ENCODE peak calls at places on chromosomes 2 and 18, in seven cellular contexts. One of them, this sample, is unnamed.

GRCh38 chr2:9547272-9547991 is 8.2 kb downstream of the ADAM17 start:
- DNase-seq in IMR-90: peak; percentile 45
- DNase-seq in mesendoderm: peak; percentile 40
- DNase-seq in H1: no peak
- DNase-seq in neuronal stem cell: no peak
- DNase-seq in H9: no peak
- DNase-seq in mesenchymal stem cell: peak; percentile 83
- DNase-seq in this sample: no peak

GRCh38 chr18:66271927-66272326 is 332.0 kb downstream of the CDH19 start:
- DNase-seq in H1: peak; percentile 93
- DNase-seq in mesendoderm: peak; percentile 95
- DNase-seq in mesenchymal stem cell: no peak
- DNase-seq in IMR-90: no peak
- DNase-seq in neuronal stem cell: no peak
- DNase-seq in H9: peak; percentile 84
- DNase-seq in this sample: no peak

GRCh38 chr2:112529751-112530150 is 12.5 kb upstream of the POLR1B start:
- DNase-seq in H1: no peak
- DNase-seq in H9: no peak
- DNase-seq in IMR-90: no peak
- DNase-seq in mesendoderm: peak; percentile 4
- DNase-seq in neuronal stem cell: no peak
- DNase-seq in mesenchymal stem cell: no peak
- DNase-seq in this sample: no peak

GRCh38 chr18:37381554-37381953 is 184.0 kb downstream of the CELF4 start:
- DNase-seq in H9: peak; percentile 59
- DNase-seq in H1: no peak
- DNase-seq in mesendoderm: peak; percentile 61
- DNase-seq in IMR-90: no peak
- DNase-seq in neuronal stem cell: no peak
- DNase-seq in mesenchymal stem cell: no peak
- DNase-seq in this sample: peak; percentile 42

GRCh38 chr2:49715597-49715996 is 561.3 kb upstream of the FSHR start:
- DNase-seq in H1: no peak
- DNase-seq in mesenchymal stem cell: no peak
- DNase-seq in neuronal stem cell: no peak
- DNase-seq in H9: no peak
- DNase-seq in mesendoderm: no peak
- DNase-seq in IMR-90: no peak
- DNase-seq in this sample: no peak

GRCh38 chr2:63000801-63001200 is 49.8 kb upstream of the OTX1 start:
- DNase-seq in IMR-90: peak; percentile 43
- DNase-seq in mesenchymal stem cell: peak; percentile 36
- DNase-seq in H9: no peak
- DNase-seq in neuronal stem cell: no peak
- DNase-seq in H1: no peak
- DNase-seq in mesendoderm: no peak
- DNase-seq in this sample: no peak

GRCh38 chr2:54406031-54406430 is 50.1 kb upstream of the SPTBN1 start:
- DNase-seq in H9: no peak
- DNase-seq in mesendoderm: no peak
- DNase-seq in mesenchymal stem cell: no peak
- DNase-seq in IMR-90: no peak
- DNase-seq in H1: no peak
- DNase-seq in neuronal stem cell: no peak
- DNase-seq in this sample: no peak

GRCh38 chr2:223101340-223102039 is 49.5 kb downstream of the KCNE4 start:
- DNase-seq in mesendoderm: peak; percentile 95
- DNase-seq in neuronal stem cell: peak; percentile 29
- DNase-seq in H1: peak; percentile 72
- DNase-seq in IMR-90: peak; percentile 55
- DNase-seq in mesenchymal stem cell: peak; percentile 62
- DNase-seq in H9: peak; percentile 89
- DNase-seq in this sample: peak; percentile 39

GRCh38 chr18:65288908-65289307 is 461.9 kb upstream of the CDH7 start:
- DNase-seq in IMR-90: no peak
- DNase-seq in mesenchymal stem cell: no peak
- DNase-seq in neuronal stem cell: no peak
- DNase-seq in H9: no peak
- DNase-seq in H1: no peak
- DNase-seq in mesendoderm: no peak
- DNase-seq in this sample: no peak

GRCh38 chr18:79631761-79632446 is 47.7 kb upstream of the CTDP1 start:
- DNase-seq in mesendoderm: no peak
- DNase-seq in IMR-90: no peak
- DNase-seq in H1: no peak
- DNase-seq in neuronal stem cell: no peak
- DNase-seq in H9: no peak
- DNase-seq in mesenchymal stem cell: no peak
- DNase-seq in this sample: no peak

GRCh38 chr18:37871583-37871982 is 306.0 kb upstream of the CELF4 start:
- DNase-seq in H9: no peak
- DNase-seq in IMR-90: no peak
- DNase-seq in mesenchymal stem cell: no peak
- DNase-seq in mesendoderm: peak; percentile 10
- DNase-seq in neuronal stem cell: no peak
- DNase-seq in H1: no peak
- DNase-seq in this sample: no peak

GRCh38 chr2:19901201-19901457 is 654 bp downstream of the TTC32 start:
- DNase-seq in H1: no peak
- DNase-seq in H9: no peak
- DNase-seq in IMR-90: no peak
- DNase-seq in neuronal stem cell: no peak
- DNase-seq in mesendoderm: no peak
- DNase-seq in mesenchymal stem cell: no peak
- DNase-seq in this sample: no peak

DNA sequence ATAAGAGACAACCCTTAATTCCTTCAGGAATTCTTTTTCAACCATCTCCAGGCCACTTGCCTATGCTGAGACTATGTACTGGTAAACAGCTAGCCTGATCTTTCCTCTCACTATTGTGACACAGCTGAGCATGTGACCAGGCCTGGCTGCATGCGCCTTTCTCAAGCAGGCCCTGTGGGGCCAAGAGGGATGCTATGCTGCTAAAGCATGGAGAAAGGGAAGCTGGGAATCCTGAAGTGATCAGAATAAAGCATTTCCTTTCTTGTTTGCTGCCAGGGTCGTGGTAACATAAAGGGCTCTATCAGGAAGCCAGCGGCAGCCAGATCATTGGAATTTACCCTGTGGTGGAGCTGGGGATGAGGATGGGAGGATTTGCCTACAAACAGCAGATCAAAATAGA is 29.8 kb upstream of the LCLAT1 start:
- DNase-seq in H9: peak; percentile 33
- DNase-seq in IMR-90: peak; percentile 61
- DNase-seq in mesenchymal stem cell: peak; percentile 73
- DNase-seq in H1: no peak
- DNase-seq in neuronal stem cell: peak; percentile 60
- DNase-seq in mesendoderm: peak; percentile 55
- DNase-seq in this sample: no peak
- H3K27ac ChIP-seq in H9: no peak overlapping the region
- H3K27ac ChIP-seq in IMR-90: peak overlapping the region; percentile 72
- H3K27ac ChIP-seq in mesenchymal stem cell: no peak overlapping the region
- H3K27ac ChIP-seq in H1: no peak overlapping the region
- H3K27ac ChIP-seq in neuronal stem cell: peak overlapping the region; percentile 71
- H3K27ac ChIP-seq in mesendoderm: no peak overlapping the region
- H3K27ac ChIP-seq in this sample: peak overlapping the region; percentile 5

DNA sequence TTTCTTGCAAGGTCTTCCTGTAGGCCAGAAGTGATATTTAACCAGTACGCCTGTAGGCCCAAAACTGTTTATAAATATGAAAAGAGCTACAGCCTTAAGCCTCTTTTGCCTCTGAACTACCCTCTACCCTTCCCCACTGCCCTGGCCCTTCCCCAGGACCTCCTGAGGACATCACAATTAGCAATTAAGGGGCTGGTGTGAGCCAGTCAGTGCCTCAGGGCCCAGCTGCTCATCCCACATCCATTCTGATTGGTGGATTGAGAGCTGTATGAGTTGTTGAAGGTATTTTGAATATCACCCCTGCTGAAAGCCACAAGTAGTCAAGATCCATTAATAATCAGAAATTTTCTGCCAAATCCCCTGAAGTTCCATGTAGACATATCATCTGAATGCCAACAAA is 126.3 kb upstream of the TACR1 start:
- DNase-seq in mesenchymal stem cell: no peak
- DNase-seq in H1: no peak
- DNase-seq in H9: no peak
- DNase-seq in IMR-90: no peak
- DNase-seq in mesendoderm: peak; percentile 52
- DNase-seq in neuronal stem cell: no peak
- DNase-seq in this sample: no peak
- H3K18ac ChIP-seq in mesenchymal stem cell: no peak overlapping the region
- H3K18ac ChIP-seq in H1: no peak overlapping the region
- H3K18ac ChIP-seq in H9: no peak overlapping the region
- H3K18ac ChIP-seq in IMR-90: no peak overlapping the region
- H3K18ac ChIP-seq in mesendoderm: no peak overlapping the region
- H3K18ac ChIP-seq in neuronal stem cell: no peak overlapping the region
- H3K18ac ChIP-seq in this sample: no peak overlapping the region

DNA sequence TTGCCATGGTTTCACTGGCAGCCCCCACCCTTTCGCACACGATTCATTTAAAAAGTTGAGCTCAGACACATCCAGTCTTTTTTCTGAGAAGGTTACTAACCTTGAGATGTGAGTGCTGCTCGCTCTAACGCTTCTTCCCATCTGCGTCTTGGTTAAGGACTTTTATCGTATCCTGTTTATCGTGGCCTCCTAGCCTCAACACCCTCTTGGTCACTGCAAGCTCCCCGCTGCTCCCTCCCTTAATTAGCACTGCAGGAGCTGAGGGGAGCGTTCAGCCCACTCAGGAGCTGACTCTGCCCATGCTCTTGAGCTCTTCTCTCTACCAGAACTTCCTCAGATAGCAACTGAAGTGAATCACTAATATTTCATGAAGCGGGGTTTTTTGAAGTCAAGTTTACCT is 9.0 kb upstream of the CD226 start:
- DNase-seq in neuronal stem cell: no peak
- DNase-seq in H1: no peak
- DNase-seq in H9: no peak
- DNase-seq in mesenchymal stem cell: no peak
- DNase-seq in mesendoderm: peak; percentile 11
- DNase-seq in IMR-90: no peak
- DNase-seq in this sample: no peak
- H2BK5ac ChIP-seq in neuronal stem cell: no peak overlapping the region
- H2BK5ac ChIP-seq in H1: no peak overlapping the region
- H2BK5ac ChIP-seq in H9: no peak overlapping the region
- H2BK5ac ChIP-seq in mesenchymal stem cell: no peak overlapping the region
- H2BK5ac ChIP-seq in mesendoderm: no peak overlapping the region
- H2BK5ac ChIP-seq in IMR-90: no peak overlapping the region
- H2BK5ac ChIP-seq in this sample: no peak overlapping the region

DNA sequence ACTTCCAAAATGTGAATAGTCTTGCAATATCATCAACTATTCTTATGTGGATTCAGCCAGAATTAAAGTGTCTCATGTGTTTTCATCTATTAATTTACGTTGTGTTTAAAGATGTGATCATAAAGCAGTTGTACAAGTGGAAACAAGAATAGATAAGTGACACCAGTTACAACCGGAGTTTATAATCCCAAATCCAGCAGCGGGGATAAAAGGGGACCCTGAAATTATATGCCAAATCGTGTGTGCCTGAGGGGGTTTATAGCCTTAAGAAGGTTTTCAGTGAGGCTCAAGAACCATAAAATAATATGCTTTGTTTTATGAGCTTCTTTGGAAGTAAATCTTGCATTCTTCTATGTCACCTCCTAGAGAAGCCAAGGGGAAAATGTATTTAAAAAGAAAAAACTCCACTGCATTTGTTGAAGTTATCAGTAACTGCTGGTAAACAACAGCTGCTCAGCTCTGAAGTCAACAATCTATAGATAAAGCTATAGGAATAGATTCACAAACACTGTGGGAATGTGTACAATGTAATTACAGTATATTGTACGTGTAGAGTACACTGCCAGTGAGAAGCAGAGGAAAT is 25.8 kb upstream of the MAP3K20 start:
- DNase-seq in IMR-90: no peak
- DNase-seq in mesendoderm: no peak
- DNase-seq in H9: no peak
- DNase-seq in neuronal stem cell: no peak
- DNase-seq in mesenchymal stem cell: no peak
- DNase-seq in H1: no peak
- DNase-seq in this sample: no peak
- H3K27ac ChIP-seq in IMR-90: peak overlapping the region; percentile 31
- H3K27ac ChIP-seq in mesendoderm: no peak overlapping the region
- H3K27ac ChIP-seq in H9: no peak overlapping the region
- H3K27ac ChIP-seq in neuronal stem cell: no peak overlapping the region
- H3K27ac ChIP-seq in mesenchymal stem cell: peak overlapping the region; percentile 78
- H3K27ac ChIP-seq in H1: no peak overlapping the region
- H3K27ac ChIP-seq in this sample: no peak overlapping the region

DNA sequence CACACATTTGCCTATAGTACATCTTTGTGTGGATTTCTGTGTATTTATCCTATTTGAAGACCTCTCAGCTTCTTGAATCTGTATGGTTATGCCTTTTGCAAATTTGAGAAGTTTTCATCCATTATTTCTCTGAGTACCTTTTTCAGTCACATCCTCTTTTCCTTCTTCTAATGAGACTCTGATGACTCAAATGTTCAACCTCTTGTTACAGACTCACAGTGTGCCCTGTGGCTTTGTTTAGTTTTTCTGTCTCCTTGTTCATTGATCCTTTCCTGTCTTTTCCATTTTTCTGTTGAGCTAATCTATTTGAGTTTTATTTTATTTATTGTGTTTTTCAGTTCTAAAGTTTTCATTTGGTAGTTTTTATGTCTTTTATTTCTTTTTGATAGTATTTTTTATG is 87.0 kb upstream of the LRP1B start:
- DNase-seq in mesendoderm: no peak
- DNase-seq in IMR-90: peak; percentile 0
- DNase-seq in mesenchymal stem cell: peak; percentile 39
- DNase-seq in neuronal stem cell: no peak
- DNase-seq in H1: no peak
- DNase-seq in H9: no peak
- DNase-seq in this sample: no peak
- H3K18ac ChIP-seq in mesendoderm: no peak overlapping the region
- H3K18ac ChIP-seq in IMR-90: no peak overlapping the region
- H3K18ac ChIP-seq in mesenchymal stem cell: no peak overlapping the region
- H3K18ac ChIP-seq in neuronal stem cell: no peak overlapping the region
- H3K18ac ChIP-seq in H1: no peak overlapping the region
- H3K18ac ChIP-seq in H9: no peak overlapping the region
- H3K18ac ChIP-seq in this sample: no peak overlapping the region

This sample was measured in trophoblast cell.